ENCODE peak calls at places on chromosomes 7 and 10, in nine cellular contexts. One of them, this sample, is unnamed.

GRCh38 chr7:42151309-42151708 is 85.7 kb downstream of the GLI3 start:
- DNase-seq in stimulated activated CD4-positive, alpha-beta T cell treated with anti-CD3 and anti-CD28 coated beads, Interleukin-4, amount 100 ng/mL, for 48 hours: no peak
- DNase-seq in HCT116: no peak
- DNase-seq in GM12865: no peak
- DNase-seq in endodermal cell: no peak
- DNase-seq in AG08396: peak; percentile 53
- DNase-seq in activated naive CD4-positive, alpha-beta T cell: no peak
- DNase-seq in GM04503: no peak
- DNase-seq in germinal center: no peak
- DNase-seq in this sample: no peak

GRCh38 chr10:32070645-32071044 is 14.4 kb upstream of the KIF5B start:
- DNase-seq in GM12865: no peak
- DNase-seq in HCT116: no peak
- DNase-seq in germinal center: no peak
- DNase-seq in GM04503: no peak
- DNase-seq in AG08396: no peak
- DNase-seq in stimulated activated CD4-positive, alpha-beta T cell treated with anti-CD3 and anti-CD28 coated beads, Interleukin-4, amount 100 ng/mL, for 48 hours: no peak
- DNase-seq in activated naive CD4-positive, alpha-beta T cell: no peak
- DNase-seq in endodermal cell: no peak
- DNase-seq in this sample: no peak

GRCh38 chr7:40221836-40222235 is 87.0 kb downstream of the SUGCT start:
- DNase-seq in endodermal cell: no peak
- DNase-seq in stimulated activated CD4-positive, alpha-beta T cell treated with anti-CD3 and anti-CD28 coated beads, Interleukin-4, amount 100 ng/mL, for 48 hours: no peak
- DNase-seq in activated naive CD4-positive, alpha-beta T cell: no peak
- DNase-seq in AG08396: peak; percentile 71
- DNase-seq in GM04503: peak; percentile 87
- DNase-seq in germinal center: no peak
- DNase-seq in HCT116: no peak
- DNase-seq in GM12865: no peak
- DNase-seq in this sample: peak; percentile 69

GRCh38 chr10:132412316-132413192 is 15.6 kb downstream of the PWWP2B start:
- DNase-seq in activated naive CD4-positive, alpha-beta T cell: no peak
- DNase-seq in endodermal cell: no peak
- DNase-seq in HCT116: no peak
- DNase-seq in stimulated activated CD4-positive, alpha-beta T cell treated with anti-CD3 and anti-CD28 coated beads, Interleukin-4, amount 100 ng/mL, for 48 hours: no peak
- DNase-seq in germinal center: no peak
- DNase-seq in AG08396: no peak
- DNase-seq in GM04503: no peak
- DNase-seq in GM12865: no peak
- DNase-seq in this sample: no peak

GRCh38 chr10:125811251-125811650 is 11.8 kb downstream of the UROS start:
- DNase-seq in GM04503: peak; percentile 45
- DNase-seq in stimulated activated CD4-positive, alpha-beta T cell treated with anti-CD3 and anti-CD28 coated beads, Interleukin-4, amount 100 ng/mL, for 48 hours: no peak
- DNase-seq in germinal center: no peak
- DNase-seq in HCT116: no peak
- DNase-seq in AG08396: no peak
- DNase-seq in endodermal cell: no peak
- DNase-seq in activated naive CD4-positive, alpha-beta T cell: no peak
- DNase-seq in GM12865: no peak
- DNase-seq in this sample: peak; percentile 16

GRCh38 chr7:31058122-31058521 is 6.0 kb downstream of the ADCYAP1R1 start:
- DNase-seq in activated naive CD4-positive, alpha-beta T cell: no peak
- DNase-seq in GM04503: peak; percentile 3
- DNase-seq in endodermal cell: no peak
- DNase-seq in HCT116: no peak
- DNase-seq in stimulated activated CD4-positive, alpha-beta T cell treated with anti-CD3 and anti-CD28 coated beads, Interleukin-4, amount 100 ng/mL, for 48 hours: no peak
- DNase-seq in AG08396: no peak
- DNase-seq in germinal center: no peak
- DNase-seq in GM12865: no peak
- DNase-seq in this sample: peak; percentile 22

GRCh38 chr10:124156524-124157225 is 63.3 kb upstream of the CHST15 start:
- DNase-seq in GM04503: no peak
- DNase-seq in AG08396: peak; percentile 36
- DNase-seq in activated naive CD4-positive, alpha-beta T cell: no peak
- DNase-seq in GM12865: peak; percentile 24
- DNase-seq in stimulated activated CD4-positive, alpha-beta T cell treated with anti-CD3 and anti-CD28 coated beads, Interleukin-4, amount 100 ng/mL, for 48 hours: no peak
- DNase-seq in HCT116: no peak
- DNase-seq in germinal center: peak; percentile 37
- DNase-seq in endodermal cell: peak; percentile 76
- DNase-seq in this sample: no peak

GRCh38 chr10:132906106-132906505 is 36.3 kb downstream of the CFAP46 start:
- DNase-seq in activated naive CD4-positive, alpha-beta T cell: no peak
- DNase-seq in endodermal cell: no peak
- DNase-seq in stimulated activated CD4-positive, alpha-beta T cell treated with anti-CD3 and anti-CD28 coated beads, Interleukin-4, amount 100 ng/mL, for 48 hours: no peak
- DNase-seq in GM12865: no peak
- DNase-seq in GM04503: no peak
- DNase-seq in AG08396: no peak
- DNase-seq in germinal center: no peak
- DNase-seq in HCT116: no peak
- DNase-seq in this sample: no peak

GRCh38 chr7:50397971-50398324 is 52.2 kb downstream of the FIGNL1 start:
- DNase-seq in activated naive CD4-positive, alpha-beta T cell: no peak
- DNase-seq in endodermal cell: no peak
- DNase-seq in GM12865: no peak
- DNase-seq in AG08396: no peak
- DNase-seq in germinal center: no peak
- DNase-seq in GM04503: no peak
- DNase-seq in HCT116: no peak
- DNase-seq in stimulated activated CD4-positive, alpha-beta T cell treated with anti-CD3 and anti-CD28 coated beads, Interleukin-4, amount 100 ng/mL, for 48 hours: no peak
- DNase-seq in this sample: no peak

GRCh38 chr7:154812027-154812426 is 190.9 kb downstream of the PAXIP1 start:
- DNase-seq in HCT116: no peak
- DNase-seq in endodermal cell: no peak
- DNase-seq in activated naive CD4-positive, alpha-beta T cell: no peak
- DNase-seq in germinal center: no peak
- DNase-seq in stimulated activated CD4-positive, alpha-beta T cell treated with anti-CD3 and anti-CD28 coated beads, Interleukin-4, amount 100 ng/mL, for 48 hours: no peak
- DNase-seq in GM12865: no peak
- DNase-seq in GM04503: no peak
- DNase-seq in AG08396: no peak
- DNase-seq in this sample: no peak

GRCh38 chr7:95950698-95951097 is 178.3 kb downstream of the DYNC1I1 start:
- DNase-seq in germinal center: no peak
- DNase-seq in HCT116: no peak
- DNase-seq in endodermal cell: no peak
- DNase-seq in GM04503: peak; percentile 6
- DNase-seq in stimulated activated CD4-positive, alpha-beta T cell treated with anti-CD3 and anti-CD28 coated beads, Interleukin-4, amount 100 ng/mL, for 48 hours: no peak
- DNase-seq in GM12865: no peak
- DNase-seq in activated naive CD4-positive, alpha-beta T cell: no peak
- DNase-seq in AG08396: no peak
- DNase-seq in this sample: peak; percentile 10

GRCh38 chr7:12475362-12476063 is 71.8 kb upstream of the VWDE start:
- DNase-seq in GM04503: no peak
- DNase-seq in activated naive CD4-positive, alpha-beta T cell: no peak
- DNase-seq in germinal center: no peak
- DNase-seq in GM12865: no peak
- DNase-seq in AG08396: peak; percentile 34
- DNase-seq in endodermal cell: no peak
- DNase-seq in stimulated activated CD4-positive, alpha-beta T cell treated with anti-CD3 and anti-CD28 coated beads, Interleukin-4, amount 100 ng/mL, for 48 hours: no peak
- DNase-seq in HCT116: peak; percentile 23
- DNase-seq in this sample: no peak

GRCh38 chr7:33452805-33453502 is 323.6 kb downstream of the BBS9 start:
- DNase-seq in HCT116: no peak
- DNase-seq in GM12865: no peak
- DNase-seq in germinal center: no peak
- DNase-seq in AG08396: no peak
- DNase-seq in GM04503: no peak
- DNase-seq in endodermal cell: no peak
- DNase-seq in activated naive CD4-positive, alpha-beta T cell: no peak
- DNase-seq in stimulated activated CD4-positive, alpha-beta T cell treated with anti-CD3 and anti-CD28 coated beads, Interleukin-4, amount 100 ng/mL, for 48 hours: no peak
- DNase-seq in this sample: no peak

GRCh38 chr7:75989726-75990388 is 4.5 kb downstream of the TMEM120A start:
- DNase-seq in GM12865: no peak
- DNase-seq in germinal center: no peak
- DNase-seq in HCT116: no peak
- DNase-seq in activated naive CD4-positive, alpha-beta T cell: no peak
- DNase-seq in AG08396: peak; percentile 26
- DNase-seq in endodermal cell: no peak
- DNase-seq in stimulated activated CD4-positive, alpha-beta T cell treated with anti-CD3 and anti-CD28 coated beads, Interleukin-4, amount 100 ng/mL, for 48 hours: no peak
- DNase-seq in GM04503: no peak
- DNase-seq in this sample: no peak

GRCh38 chr7:103134866-103135554 is 13.9 kb downstream of the NAPEPLD start:
- DNase-seq in endodermal cell: no peak
- DNase-seq in stimulated activated CD4-positive, alpha-beta T cell treated with anti-CD3 and anti-CD28 coated beads, Interleukin-4, amount 100 ng/mL, for 48 hours: no peak
- DNase-seq in HCT116: no peak
- DNase-seq in activated naive CD4-positive, alpha-beta T cell: no peak
- DNase-seq in GM04503: no peak
- DNase-seq in AG08396: no peak
- DNase-seq in GM12865: no peak
- DNase-seq in germinal center: no peak
- DNase-seq in this sample: no peak

GRCh38 chr7:42144253-42145002 is 92.6 kb downstream of the GLI3 start:
- DNase-seq in AG08396: no peak
- DNase-seq in endodermal cell: no peak
- DNase-seq in HCT116: no peak
- DNase-seq in stimulated activated CD4-positive, alpha-beta T cell treated with anti-CD3 and anti-CD28 coated beads, Interleukin-4, amount 100 ng/mL, for 48 hours: no peak
- DNase-seq in activated naive CD4-positive, alpha-beta T cell: no peak
- DNase-seq in GM04503: no peak
- DNase-seq in GM12865: no peak
- DNase-seq in germinal center: no peak
- DNase-seq in this sample: no peak

GRCh38 chr7:143369678-143370651 is 7.5 kb upstream of the FAM131B start:
- DNase-seq in GM12865: no peak
- DNase-seq in GM04503: no peak
- DNase-seq in germinal center: no peak
- DNase-seq in HCT116: no peak
- DNase-seq in stimulated activated CD4-positive, alpha-beta T cell treated with anti-CD3 and anti-CD28 coated beads, Interleukin-4, amount 100 ng/mL, for 48 hours: no peak
- DNase-seq in endodermal cell: peak; percentile 78
- DNase-seq in AG08396: no peak
- DNase-seq in activated naive CD4-positive, alpha-beta T cell: no peak
- DNase-seq in this sample: no peak

GRCh38 chr10:43224321-43224720 is 42.5 kb downstream of the RASGEF1A start:
- DNase-seq in HCT116: no peak
- DNase-seq in germinal center: no peak
- DNase-seq in activated naive CD4-positive, alpha-beta T cell: no peak
- DNase-seq in AG08396: no peak
- DNase-seq in stimulated activated CD4-positive, alpha-beta T cell treated with anti-CD3 and anti-CD28 coated beads, Interleukin-4, amount 100 ng/mL, for 48 hours: no peak
- DNase-seq in GM12865: no peak
- DNase-seq in GM04503: no peak
- DNase-seq in endodermal cell: no peak
- DNase-seq in this sample: no peak

GRCh38 chr7:48262606-48263005 is 91.3 kb downstream of the ABCA13 start:
- DNase-seq in germinal center: no peak
- DNase-seq in AG08396: no peak
- DNase-seq in activated naive CD4-positive, alpha-beta T cell: no peak
- DNase-seq in GM04503: no peak
- DNase-seq in HCT116: no peak
- DNase-seq in endodermal cell: no peak
- DNase-seq in GM12865: no peak
- DNase-seq in stimulated activated CD4-positive, alpha-beta T cell treated with anti-CD3 and anti-CD28 coated beads, Interleukin-4, amount 100 ng/mL, for 48 hours: no peak
- DNase-seq in this sample: no peak

GRCh38 chr7:51034531-51035264 is 252.0 kb upstream of the GRB10 start:
- DNase-seq in germinal center: no peak
- DNase-seq in GM12865: no peak
- DNase-seq in HCT116: no peak
- DNase-seq in AG08396: peak; percentile 81
- DNase-seq in endodermal cell: no peak
- DNase-seq in activated naive CD4-positive, alpha-beta T cell: no peak
- DNase-seq in GM04503: no peak
- DNase-seq in stimulated activated CD4-positive, alpha-beta T cell treated with anti-CD3 and anti-CD28 coated beads, Interleukin-4, amount 100 ng/mL, for 48 hours: no peak
- DNase-seq in this sample: no peak

GRCh38 chr7:149845257-149845980 is 7.2 kb downstream of the ZNF862 start:
- DNase-seq in AG08396: no peak
- DNase-seq in GM12865: no peak
- DNase-seq in endodermal cell: no peak
- DNase-seq in GM04503: no peak
- DNase-seq in activated naive CD4-positive, alpha-beta T cell: no peak
- DNase-seq in stimulated activated CD4-positive, alpha-beta T cell treated with anti-CD3 and anti-CD28 coated beads, Interleukin-4, amount 100 ng/mL, for 48 hours: no peak
- DNase-seq in HCT116: no peak
- DNase-seq in germinal center: no peak
- DNase-seq in this sample: no peak